ENCODE peak calls at places on chromosomes 3 and 15, in five cellular contexts. K is CD8-positive, alpha-beta T cell; V is testis; I is GM13977; Y is body of pancreas. L is an unnamed sample.

GRCh38 chr3:141530133-141530768 is 43.4 kb downstream of the RASA2 start:
- DNase-seq in Y (no peak), K (no peak), I (no peak), V (no peak), L (no peak)

GRCh38 chr15:63601026-63601726 is 4.0 kb downstream of the FBXL22 start:
- DNase-seq in I (no peak), V (no peak), K (peak; percentile 42), Y (peak; percentile 39), L (no peak)

GRCh38 chr3:50605901-50606326 is 5.7 kb downstream of the CISH start:
- DNase-seq in Y (no peak), I (no peak), V (no peak), K (no peak), L (no peak)

GRCh38 chr3:72591522-72592421 is 256.5 kb downstream of the SHQ1 start:
- DNase-seq in Y (no peak), K (no peak), I (no peak), V (peak; percentile 68), L (no peak)

GRCh38 chr3:186417791-186418190 is 55.8 kb upstream of the DGKG start:
- DNase-seq in Y (no peak), V (no peak), K (no peak), I (no peak), L (no peak)

GRCh38 chr15:96107922-96108321 is 222.6 kb upstream of the NR2F2 start:
- DNase-seq in Y (no peak), V (no peak), K (no peak), I (no peak), L (no peak)

GRCh38 chr3:18469775-18470174 is 44.6 kb upstream of the SATB1 start:
- DNase-seq in K (no peak), I (no peak), V (no peak), Y (peak; percentile 49), L (no peak)

GRCh38 chr3:160027541-160028195 is 39.0 kb downstream of the IL12A start:
- DNase-seq in Y (peak; percentile 25), V (no peak), K (no peak), I (peak; percentile 48), L (no peak)

GRCh38 chr3:52004158-52004787 is 8.6 kb upstream of the RPL29 start:
- DNase-seq in K (no peak), Y (no peak), I (peak; percentile 59), V (peak; percentile 62), L (no peak)

GRCh38 chr3:49998326-49998725 is 58.4 kb downstream of the RBM6 start:
- DNase-seq in Y (no peak), I (no peak), V (no peak), K (no peak), L (peak; percentile 33)

GRCh38 chr3:40387001-40387894 is at the start of gene ENTPD3:
- DNase-seq in V (no peak), I (no peak), Y (peak; percentile 73), K (peak; percentile 7), L (no peak)

GRCh38 chr15:60179786-60180391 is 175.8 kb downstream of the FOXB1 start:
- DNase-seq in Y (peak; percentile 30), K (peak; percentile 3), I (peak; percentile 31), V (peak; percentile 49), L (no peak)

GRCh38 chr3:110932515-110933095 is 139.0 kb upstream of the NECTIN3 start:
- DNase-seq in V (no peak), Y (no peak), I (no peak), K (no peak), L (no peak)

GRCh38 chr15:83305696-83306291 is 21.3 kb upstream of the BNC1 start:
- DNase-seq in I (no peak), Y (peak; percentile 59), K (no peak), V (no peak), L (no peak)

GRCh38 chr15:85837881-85838280 is 43.2 kb upstream of the KLHL25 start:
- DNase-seq in V (no peak), I (no peak), K (no peak), Y (peak; percentile 26), L (no peak)

GRCh38 chr3:142958707-142959106 is 4.8 kb downstream of the PAQR9 start:
- DNase-seq in V (no peak), K (no peak), Y (no peak), I (no peak), L (no peak)

GRCh38 chr3:88986834-88987233 is 120.6 kb upstream of the EPHA3 start:
- DNase-seq in V (no peak), K (no peak), I (no peak), Y (no peak), L (no peak)

GRCh38 chr3:143855183-143855582 is 6.9 kb upstream of the SLC9A9 start:
- DNase-seq in I (no peak), K (no peak), V (no peak), Y (no peak), L (no peak)

GRCh38 chr15:47196057-47196456 is 521.2 kb upstream of the SEMA6D start:
- DNase-seq in Y (peak; percentile 84), I (peak; percentile 38), K (no peak), V (peak; percentile 84), L (peak; percentile 83)

GRCh38 chr3:98777801-98778220 is 14.7 kb downstream of the ST3GAL6 start:
- DNase-seq in I (no peak), K (no peak), Y (no peak), V (no peak), L (no peak)

GRCh38 chr3:71423151-71423906 is 160.2 kb downstream of the FOXP1 start:
- DNase-seq in V (no peak), Y (peak; percentile 35), K (no peak), I (no peak), L (no peak)

GRCh38 chr15:95674031-95674430 is 656.5 kb upstream of the NR2F2 start:
- DNase-seq in V (no peak), K (no peak), I (no peak), Y (no peak), L (no peak)

GRCh38 chr3:49610881-49611280 is 56.6 kb downstream of the BSN start:
- DNase-seq in Y (no peak), V (no peak), I (no peak), K (no peak), L (no peak)

GRCh38 chr15:69044899-69045298 is 30.4 kb downstream of the NOX5 start:
- DNase-seq in Y (no peak), V (no peak), I (no peak), K (no peak), L (no peak)

GRCh38 chr3:101010316-101010715 is 17.1 kb upstream of the ABI3BP start:
- DNase-seq in I (no peak), Y (no peak), K (no peak), V (no peak), L (no peak)

GRCh38 chr3:15065550-15066007 is 464 bp upstream of the MRPS25 start:
- DNase-seq in I (no peak), V (no peak), Y (no peak), K (no peak), L (no peak)

GRCh38 chr3:177772908-177773557 is 575.8 kb upstream of the TBL1XR1 start:
- DNase-seq in V (no peak), I (no peak), Y (no peak), K (no peak), L (no peak)

GRCh38 chr3:48695113-48695753 is 9.5 kb upstream of the NCKIPSD start:
- DNase-seq in K (no peak), I (no peak), V (peak; percentile 90), Y (no peak), L (no peak)

GRCh38 chr3:114569186-114569585 is 275.4 kb downstream of the TIGIT start:
- DNase-seq in Y (no peak), K (no peak), V (no peak), I (no peak), L (no peak)

GRCh38 chr15:89137926-89138325 is 49.7 kb downstream of the ABHD2 start:
- DNase-seq in Y (no peak), I (no peak), K (no peak), V (no peak), L (no peak)

GRCh38 chr3:40516201-40516600 is 8.6 kb upstream of the ZNF621 start:
- DNase-seq in V (no peak), Y (no peak), K (no peak), I (no peak), L (no peak)

GRCh38 chr3:11159421-11159904 is 5.2 kb downstream of the HRH1 start:
- DNase-seq in K (no peak), Y (no peak), I (no peak), V (no peak), L (no peak)

GRCh38 chr3:100268156-100268555 is 7.4 kb downstream of the TBC1D23 start:
- DNase-seq in Y (no peak), K (no peak), I (no peak), V (no peak), L (no peak)

GRCh38 chr3:138303474-138303873 is 26.2 kb downstream of the NME9 start:
- DNase-seq in I (no peak), K (no peak), V (peak; percentile 58), Y (no peak), L (no peak)

GRCh38 chr15:30905821-30906220 is 2.1 kb downstream of the FAN1 start:
- DNase-seq in K (no peak), V (peak; percentile 50), Y (no peak), I (no peak), L (peak; percentile 89)
- TF ChIP-seq CTCF in K (no peak), V (peak; percentile 19), Y (no peak), I (no peak), L (peak; percentile 89)

DNA sequence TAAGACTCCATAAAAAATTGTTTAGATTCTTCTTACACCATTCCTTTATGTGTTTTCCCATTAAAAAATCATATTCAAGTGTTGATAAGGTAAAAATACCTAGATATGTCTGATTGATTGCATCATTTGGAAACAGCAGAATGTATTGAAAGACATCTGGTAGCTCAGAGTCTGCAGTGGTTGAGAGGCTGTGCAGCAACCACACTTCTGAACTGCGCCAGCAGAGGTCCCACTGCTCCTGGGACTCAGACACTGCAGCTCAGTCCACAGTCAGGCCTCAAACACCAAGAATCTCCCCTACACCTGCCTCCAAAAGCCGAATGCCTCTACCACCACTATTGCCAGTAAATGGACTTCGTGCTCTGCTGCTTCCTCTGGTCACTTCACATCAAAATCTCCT is 176.9 kb upstream of the LMCD1 start:
- DNase-seq in Y (peak; percentile 18), K (peak; percentile 40), I (peak; percentile 47), V (peak; percentile 87), L (no peak)
- TF ChIP-seq CTCF in Y (peak; percentile 24), K (peak; percentile 67), I (peak; percentile 64), V (peak; percentile 39), L (peak; percentile 47)

DNA sequence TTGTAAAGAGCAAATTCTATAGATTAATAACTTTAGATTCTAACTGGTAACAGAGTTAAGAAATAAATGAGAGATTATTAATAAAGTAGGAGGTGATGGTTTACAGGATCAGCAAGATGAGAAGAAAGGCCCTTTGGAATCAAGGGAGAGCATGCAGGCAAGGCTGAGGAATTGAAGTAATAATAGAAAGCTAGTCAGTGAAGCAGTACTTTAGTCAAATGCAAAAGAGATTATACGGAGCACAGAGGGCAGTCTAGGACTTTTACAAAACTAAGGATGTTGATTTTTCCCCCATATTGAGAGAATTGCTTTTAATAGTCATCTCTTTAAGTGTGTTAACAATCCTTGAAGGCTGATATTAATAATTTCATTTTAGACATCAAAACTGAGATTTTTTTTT is 146.4 kb downstream of the ROBO2 start:
- DNase-seq in K (no peak), I (no peak), V (no peak), Y (no peak), L (no peak)
- TF ChIP-seq CTCF in K (no peak), I (no peak), V (no peak), Y (no peak), L (no peak)

DNA sequence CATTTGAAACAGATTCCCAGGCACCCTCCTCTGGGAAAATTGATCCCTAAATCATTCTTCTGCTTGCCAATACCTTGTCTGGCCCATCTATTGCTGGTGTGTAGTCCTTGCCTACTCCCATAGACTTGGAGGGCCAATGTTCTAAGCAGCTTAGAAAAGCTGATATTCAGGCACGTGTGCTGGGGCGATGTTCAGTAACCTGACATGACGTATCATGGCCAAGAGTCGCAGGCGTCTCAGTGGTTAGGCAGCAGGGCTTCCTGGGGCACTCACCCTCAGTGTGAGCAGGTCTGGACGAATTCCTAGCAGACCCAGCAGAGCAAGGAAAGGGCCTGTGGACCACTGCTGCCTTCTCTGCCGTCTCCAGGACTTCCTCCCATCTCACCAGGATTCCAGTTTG is 21.6 kb downstream of the EPHB1 start:
- DNase-seq in K (no peak), Y (no peak), V (no peak), I (no peak), L (no peak)
- TF ChIP-seq CTCF in K (no peak), Y (no peak), V (no peak), I (no peak), L (no peak)